ENCODE peak calls at places on chromosome 5, in ten cellular contexts. One of them, this sample, is unnamed.

GRCh38 chr5:42715791-42716190 is 40.8 kb upstream of the CCDC152 start:
- DNase-seq in CD8-positive, alpha-beta memory T cell: no peak
- DNase-seq in AG10803: peak; percentile 64
- DNase-seq in tibial artery: no peak
- DNase-seq in WERI-Rb-1: no peak
- DNase-seq in GM12865: peak; percentile 7
- DNase-seq in bronchial epithelial cell: no peak
- DNase-seq in astrocyte of the spinal cord: peak; percentile 70
- DNase-seq in upper lobe of right lung: no peak
- DNase-seq in AG09309: peak; percentile 7
- DNase-seq in this sample: no peak

GRCh38 chr5:173089581-173089980 is 33.4 kb downstream of the CREBRF start:
- DNase-seq in bronchial epithelial cell: no peak
- DNase-seq in AG09309: no peak
- DNase-seq in AG10803: no peak
- DNase-seq in astrocyte of the spinal cord: no peak
- DNase-seq in WERI-Rb-1: no peak
- DNase-seq in tibial artery: no peak
- DNase-seq in upper lobe of right lung: no peak
- DNase-seq in GM12865: no peak
- DNase-seq in CD8-positive, alpha-beta memory T cell: no peak
- DNase-seq in this sample: no peak

GRCh38 chr5:60076746-60077145 is 183.2 kb upstream of the PDE4D start:
- DNase-seq in AG09309: no peak
- DNase-seq in AG10803: no peak
- DNase-seq in tibial artery: no peak
- DNase-seq in GM12865: no peak
- DNase-seq in WERI-Rb-1: peak; percentile 5
- DNase-seq in upper lobe of right lung: no peak
- DNase-seq in bronchial epithelial cell: no peak
- DNase-seq in astrocyte of the spinal cord: no peak
- DNase-seq in CD8-positive, alpha-beta memory T cell: peak; percentile 39
- DNase-seq in this sample: no peak

GRCh38 chr5:143717400-143717799 is 94.6 kb upstream of the HMHB1 start:
- DNase-seq in upper lobe of right lung: no peak
- DNase-seq in AG09309: peak; percentile 82
- DNase-seq in CD8-positive, alpha-beta memory T cell: no peak
- DNase-seq in WERI-Rb-1: no peak
- DNase-seq in GM12865: no peak
- DNase-seq in tibial artery: no peak
- DNase-seq in AG10803: peak; percentile 97
- DNase-seq in bronchial epithelial cell: peak; percentile 86
- DNase-seq in astrocyte of the spinal cord: peak; percentile 76
- DNase-seq in this sample: peak; percentile 63

GRCh38 chr5:33662721-33663435 is 222.1 kb downstream of the TARS1 start:
- DNase-seq in upper lobe of right lung: no peak
- DNase-seq in AG09309: no peak
- DNase-seq in tibial artery: no peak
- DNase-seq in WERI-Rb-1: no peak
- DNase-seq in CD8-positive, alpha-beta memory T cell: no peak
- DNase-seq in AG10803: peak; percentile 76
- DNase-seq in bronchial epithelial cell: no peak
- DNase-seq in astrocyte of the spinal cord: peak; percentile 58
- DNase-seq in GM12865: no peak
- DNase-seq in this sample: no peak

GRCh38 chr5:32586251-32586642 is 890 bp downstream of the SUB1 start:
- DNase-seq in bronchial epithelial cell: no peak
- DNase-seq in WERI-Rb-1: no peak
- DNase-seq in AG09309: no peak
- DNase-seq in upper lobe of right lung: no peak
- DNase-seq in astrocyte of the spinal cord: no peak
- DNase-seq in tibial artery: no peak
- DNase-seq in GM12865: no peak
- DNase-seq in CD8-positive, alpha-beta memory T cell: no peak
- DNase-seq in AG10803: no peak
- DNase-seq in this sample: no peak

GRCh38 chr5:69517763-69518212 is 25.2 kb downstream of the OCLN start:
- DNase-seq in AG10803: no peak
- DNase-seq in WERI-Rb-1: no peak
- DNase-seq in CD8-positive, alpha-beta memory T cell: no peak
- DNase-seq in astrocyte of the spinal cord: peak; percentile 69
- DNase-seq in AG09309: no peak
- DNase-seq in bronchial epithelial cell: peak; percentile 96
- DNase-seq in GM12865: no peak
- DNase-seq in upper lobe of right lung: no peak
- DNase-seq in tibial artery: no peak
- DNase-seq in this sample: no peak

GRCh38 chr5:146993876-146994530 is 115.4 kb upstream of the PPP2R2B start:
- DNase-seq in astrocyte of the spinal cord: peak; percentile 60
- DNase-seq in tibial artery: no peak
- DNase-seq in CD8-positive, alpha-beta memory T cell: no peak
- DNase-seq in WERI-Rb-1: no peak
- DNase-seq in bronchial epithelial cell: peak; percentile 37
- DNase-seq in AG10803: no peak
- DNase-seq in AG09309: no peak
- DNase-seq in GM12865: no peak
- DNase-seq in upper lobe of right lung: no peak
- DNase-seq in this sample: no peak

GRCh38 chr5:87120518-87121314 is 147.0 kb upstream of the RASA1 start:
- DNase-seq in AG09309: peak; percentile 74
- DNase-seq in astrocyte of the spinal cord: peak; percentile 95
- DNase-seq in CD8-positive, alpha-beta memory T cell: peak; percentile 55
- DNase-seq in tibial artery: no peak
- DNase-seq in bronchial epithelial cell: peak; percentile 100
- DNase-seq in WERI-Rb-1: no peak
- DNase-seq in upper lobe of right lung: no peak
- DNase-seq in AG10803: peak; percentile 92
- DNase-seq in GM12865: peak; percentile 66
- DNase-seq in this sample: peak; percentile 79

GRCh38 chr5:81779125-81779934 is 28.4 kb upstream of the SSBP2 start:
- DNase-seq in GM12865: peak; percentile 64
- DNase-seq in AG10803: peak; percentile 48
- DNase-seq in tibial artery: peak; percentile 82
- DNase-seq in CD8-positive, alpha-beta memory T cell: peak; percentile 52
- DNase-seq in upper lobe of right lung: peak; percentile 85
- DNase-seq in AG09309: no peak
- DNase-seq in astrocyte of the spinal cord: peak; percentile 53
- DNase-seq in bronchial epithelial cell: no peak
- DNase-seq in WERI-Rb-1: no peak
- DNase-seq in this sample: no peak

GRCh38 chr5:115586525-115587146 is 15.6 kb downstream of the TICAM2 start:
- DNase-seq in GM12865: peak; percentile 44
- DNase-seq in tibial artery: no peak
- DNase-seq in bronchial epithelial cell: peak; percentile 41
- DNase-seq in astrocyte of the spinal cord: peak; percentile 30
- DNase-seq in WERI-Rb-1: no peak
- DNase-seq in AG10803: peak; percentile 56
- DNase-seq in upper lobe of right lung: no peak
- DNase-seq in CD8-positive, alpha-beta memory T cell: no peak
- DNase-seq in AG09309: no peak
- DNase-seq in this sample: no peak

GRCh38 chr5:154502180-154502579 is 24.2 kb upstream of the HAND1 start:
- DNase-seq in GM12865: no peak
- DNase-seq in CD8-positive, alpha-beta memory T cell: no peak
- DNase-seq in astrocyte of the spinal cord: no peak
- DNase-seq in bronchial epithelial cell: no peak
- DNase-seq in AG10803: no peak
- DNase-seq in tibial artery: no peak
- DNase-seq in upper lobe of right lung: no peak
- DNase-seq in AG09309: no peak
- DNase-seq in WERI-Rb-1: no peak
- DNase-seq in this sample: no peak

GRCh38 chr5:61053937-61054336 is 108.3 kb downstream of the SMIM15 start:
- DNase-seq in AG10803: no peak
- DNase-seq in astrocyte of the spinal cord: no peak
- DNase-seq in upper lobe of right lung: no peak
- DNase-seq in tibial artery: no peak
- DNase-seq in CD8-positive, alpha-beta memory T cell: no peak
- DNase-seq in WERI-Rb-1: no peak
- DNase-seq in bronchial epithelial cell: peak; percentile 55
- DNase-seq in AG09309: no peak
- DNase-seq in GM12865: no peak
- DNase-seq in this sample: no peak

DNA sequence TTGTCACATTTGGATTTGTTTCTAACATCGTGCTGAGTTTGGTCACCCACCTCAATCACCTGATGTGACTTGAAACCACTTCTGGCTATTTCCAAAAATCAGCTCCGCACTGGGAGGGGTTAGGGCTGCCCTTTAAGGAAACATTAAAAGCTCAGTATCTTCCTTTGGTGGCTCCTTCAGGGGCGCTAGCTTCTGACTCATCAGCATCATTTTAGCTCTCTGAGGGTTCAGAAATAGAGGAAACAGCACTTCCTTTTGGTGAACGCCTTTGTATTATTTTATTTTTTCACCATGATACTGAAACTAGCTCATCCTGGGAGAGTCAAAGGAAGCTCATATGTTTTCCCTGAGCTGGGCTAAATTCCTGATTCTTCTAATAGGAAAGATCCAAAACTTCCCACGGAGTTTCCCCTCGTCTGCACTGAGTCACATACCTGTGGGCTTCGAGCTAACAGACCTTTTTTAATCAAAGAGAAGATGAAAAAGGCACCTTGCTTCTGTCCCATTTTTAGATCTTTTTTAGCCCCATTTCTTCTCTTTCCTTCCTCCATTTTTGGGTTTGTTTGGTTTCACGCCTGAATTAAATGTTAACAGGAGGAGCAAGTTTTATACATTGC is 48.2 kb downstream of the ROPN1L start:
- DNase-seq in AG09309: no peak
- DNase-seq in tibial artery: no peak
- DNase-seq in GM12865: peak; percentile 59
- DNase-seq in astrocyte of the spinal cord: peak; percentile 33
- DNase-seq in bronchial epithelial cell: no peak
- DNase-seq in CD8-positive, alpha-beta memory T cell: no peak
- DNase-seq in AG10803: no peak
- DNase-seq in upper lobe of right lung: no peak
- DNase-seq in WERI-Rb-1: no peak
- DNase-seq in this sample: no peak
- H3K4me3 ChIP-seq in AG09309: no peak overlapping the region
- H3K4me3 ChIP-seq in tibial artery: no peak overlapping the region
- H3K4me3 ChIP-seq in GM12865: no peak overlapping the region
- H3K4me3 ChIP-seq in astrocyte of the spinal cord: no peak overlapping the region
- H3K4me3 ChIP-seq in bronchial epithelial cell: no peak overlapping the region
- H3K4me3 ChIP-seq in CD8-positive, alpha-beta memory T cell: no peak overlapping the region
- H3K4me3 ChIP-seq in AG10803: no peak overlapping the region
- H3K4me3 ChIP-seq in upper lobe of right lung: no peak overlapping the region
- H3K4me3 ChIP-seq in WERI-Rb-1: no peak overlapping the region
- H3K4me3 ChIP-seq in this sample: no peak overlapping the region

GRCh38 chr5:158987231-158987630 is 112.5 kb downstream of the EBF1 start:
- DNase-seq in AG09309: no peak
- DNase-seq in WERI-Rb-1: no peak
- DNase-seq in tibial artery: no peak
- DNase-seq in CD8-positive, alpha-beta memory T cell: no peak
- DNase-seq in upper lobe of right lung: no peak
- DNase-seq in astrocyte of the spinal cord: no peak
- DNase-seq in GM12865: no peak
- DNase-seq in AG10803: no peak
- DNase-seq in bronchial epithelial cell: no peak
- DNase-seq in this sample: no peak
- H3K4me3 ChIP-seq in AG09309: no peak overlapping the region
- H3K4me3 ChIP-seq in WERI-Rb-1: no peak overlapping the region
- H3K4me3 ChIP-seq in tibial artery: no peak overlapping the region
- H3K4me3 ChIP-seq in CD8-positive, alpha-beta memory T cell: no peak overlapping the region
- H3K4me3 ChIP-seq in upper lobe of right lung: no peak overlapping the region
- H3K4me3 ChIP-seq in astrocyte of the spinal cord: no peak overlapping the region
- H3K4me3 ChIP-seq in GM12865: no peak overlapping the region
- H3K4me3 ChIP-seq in AG10803: no peak overlapping the region
- H3K4me3 ChIP-seq in bronchial epithelial cell: no peak overlapping the region
- H3K4me3 ChIP-seq in this sample: no peak overlapping the region

GRCh38 chr5:149415245-149415967 is 36.3 kb upstream of the IL17B start:
- DNase-seq in CD8-positive, alpha-beta memory T cell: no peak
- DNase-seq in upper lobe of right lung: no peak
- DNase-seq in tibial artery: no peak
- DNase-seq in WERI-Rb-1: no peak
- DNase-seq in AG10803: no peak
- DNase-seq in bronchial epithelial cell: no peak
- DNase-seq in GM12865: no peak
- DNase-seq in astrocyte of the spinal cord: no peak
- DNase-seq in AG09309: no peak
- DNase-seq in this sample: no peak
- H3K4me3 ChIP-seq in CD8-positive, alpha-beta memory T cell: no peak overlapping the region
- H3K4me3 ChIP-seq in upper lobe of right lung: no peak overlapping the region
- H3K4me3 ChIP-seq in tibial artery: peak overlapping the region; percentile 94
- H3K4me3 ChIP-seq in WERI-Rb-1: no peak overlapping the region
- H3K4me3 ChIP-seq in AG10803: no peak overlapping the region
- H3K4me3 ChIP-seq in bronchial epithelial cell: no peak overlapping the region
- H3K4me3 ChIP-seq in GM12865: no peak overlapping the region
- H3K4me3 ChIP-seq in astrocyte of the spinal cord: no peak overlapping the region
- H3K4me3 ChIP-seq in AG09309: no peak overlapping the region
- H3K4me3 ChIP-seq in this sample: no peak overlapping the region

GRCh38 chr5:16561660-16562059 is 55.1 kb downstream of the RETREG1 start:
- DNase-seq in astrocyte of the spinal cord: no peak
- DNase-seq in GM12865: no peak
- DNase-seq in tibial artery: no peak
- DNase-seq in AG10803: no peak
- DNase-seq in WERI-Rb-1: no peak
- DNase-seq in AG09309: no peak
- DNase-seq in upper lobe of right lung: no peak
- DNase-seq in CD8-positive, alpha-beta memory T cell: no peak
- DNase-seq in bronchial epithelial cell: no peak
- DNase-seq in this sample: no peak

GRCh38 chr5:16554110-16554509 is 62.7 kb downstream of the RETREG1 start:
- DNase-seq in GM12865: no peak
- DNase-seq in bronchial epithelial cell: no peak
- DNase-seq in tibial artery: no peak
- DNase-seq in upper lobe of right lung: no peak
- DNase-seq in CD8-positive, alpha-beta memory T cell: no peak
- DNase-seq in WERI-Rb-1: no peak
- DNase-seq in astrocyte of the spinal cord: no peak
- DNase-seq in AG10803: no peak
- DNase-seq in AG09309: no peak
- DNase-seq in this sample: no peak

GRCh38 chr5:16558984-16559629 is 57.7 kb downstream of the RETREG1 start:
- DNase-seq in AG10803: no peak
- DNase-seq in GM12865: no peak
- DNase-seq in WERI-Rb-1: no peak
- DNase-seq in bronchial epithelial cell: no peak
- DNase-seq in astrocyte of the spinal cord: no peak
- DNase-seq in upper lobe of right lung: no peak
- DNase-seq in AG09309: no peak
- DNase-seq in tibial artery: no peak
- DNase-seq in CD8-positive, alpha-beta memory T cell: no peak
- DNase-seq in this sample: no peak

GRCh38 chr5:16552666-16553343 is 64.0 kb downstream of the RETREG1 start:
- DNase-seq in WERI-Rb-1: peak; percentile 91
- DNase-seq in bronchial epithelial cell: peak; percentile 64
- DNase-seq in AG09309: no peak
- DNase-seq in astrocyte of the spinal cord: peak; percentile 72
- DNase-seq in tibial artery: peak; percentile 85
- DNase-seq in upper lobe of right lung: peak; percentile 79
- DNase-seq in CD8-positive, alpha-beta memory T cell: peak; percentile 60
- DNase-seq in GM12865: peak; percentile 65
- DNase-seq in AG10803: peak; percentile 72
- DNase-seq in this sample: peak; percentile 22

DNA sequence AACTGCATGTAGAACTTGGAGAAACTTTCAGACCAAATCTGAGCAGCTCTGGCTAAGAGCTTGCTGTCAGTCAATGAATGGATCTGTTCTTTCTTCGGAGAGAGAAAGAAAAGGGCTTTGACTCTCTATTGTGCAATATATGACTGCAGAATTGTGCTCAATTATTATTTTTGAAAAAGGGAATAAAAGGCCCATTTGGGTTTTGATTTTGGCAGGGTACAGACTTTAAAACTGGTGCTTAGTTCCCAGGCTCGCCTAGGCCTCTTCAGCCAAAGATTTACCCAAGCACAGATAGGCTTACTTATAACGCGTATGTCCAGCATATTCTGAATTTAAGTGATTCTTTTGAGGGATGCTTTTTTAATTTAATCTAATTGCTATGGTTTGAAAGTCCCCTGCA is 59.3 kb downstream of the RETREG1 start:
- DNase-seq in WERI-Rb-1: no peak
- DNase-seq in bronchial epithelial cell: no peak
- DNase-seq in AG09309: no peak
- DNase-seq in AG10803: no peak
- DNase-seq in astrocyte of the spinal cord: no peak
- DNase-seq in CD8-positive, alpha-beta memory T cell: no peak
- DNase-seq in GM12865: no peak
- DNase-seq in upper lobe of right lung: no peak
- DNase-seq in tibial artery: no peak
- DNase-seq in this sample: no peak
- H3K4me3 ChIP-seq in WERI-Rb-1: no peak overlapping the region
- H3K4me3 ChIP-seq in bronchial epithelial cell: no peak overlapping the region
- H3K4me3 ChIP-seq in AG09309: no peak overlapping the region
- H3K4me3 ChIP-seq in AG10803: no peak overlapping the region
- H3K4me3 ChIP-seq in astrocyte of the spinal cord: no peak overlapping the region
- H3K4me3 ChIP-seq in CD8-positive, alpha-beta memory T cell: no peak overlapping the region
- H3K4me3 ChIP-seq in GM12865: no peak overlapping the region
- H3K4me3 ChIP-seq in upper lobe of right lung: no peak overlapping the region
- H3K4me3 ChIP-seq in tibial artery: no peak overlapping the region
- H3K4me3 ChIP-seq in this sample: no peak overlapping the region

This sample was measured in HFF-Myc.